ENCODE peak calls at places on chromosome 13, in seven cellular contexts. W is HS-27A; O is amniotic stem cell; I is HL-60; D is dorsolateral prefrontal cortex; Q is stimulated activated naive CD4-positive, alpha-beta T cell; B is HuH-7. N is an unnamed sample.

GRCh38 chr13:23059173-23059572 is 121.6 kb upstream of the SGCG start:
- DNase-seq in I (no peak), Q (no peak), D (no peak), B (no peak), O (no peak), W (no peak), N (no peak)

GRCh38 chr13:97125810-97126738 is 96.1 kb upstream of the MBNL2 start:
- DNase-seq in O (no peak), I (no peak), Q (no peak), D (no peak), B (no peak), W (no peak), N (no peak)

GRCh38 chr13:23381877-23382276 is 51.6 kb downstream of the SACS start:
- DNase-seq in I (no peak), O (no peak), Q (no peak), B (no peak), W (no peak), D (no peak), N (no peak)

GRCh38 chr13:78603240-78603947 is at the start of gene POU4F1:
- DNase-seq in B (no peak), W (no peak), O (no peak), Q (peak; percentile 56), I (peak; percentile 77), D (no peak), N (peak; percentile 76)

GRCh38 chr13:46183018-46183940 is 1.3 kb upstream of the LCP1 start:
- DNase-seq in W (no peak), Q (no peak), B (no peak), D (no peak), O (no peak), I (no peak), N (no peak)

GRCh38 chr13:102536695-102537485 is 59.9 kb upstream of the TPP2 start:
- DNase-seq in B (no peak), O (no peak), W (no peak), Q (no peak), I (no peak), D (no peak), N (no peak)

GRCh38 chr13:98749501-98749900 is 3.0 kb downstream of the SLC15A1 start:
- DNase-seq in O (no peak), D (no peak), W (no peak), B (no peak), I (no peak), Q (no peak), N (no peak)

GRCh38 chr13:48853381-48854102 is 122.2 kb upstream of the FNDC3A start:
- DNase-seq in I (no peak), D (no peak), W (no peak), B (no peak), Q (no peak), O (no peak), N (no peak)